ENCODE peak calls at places on chromosome 11, in seven cellular contexts. L, G, P, B, R, N and I are unnamed samples.

GRCh38 chr11:63404536-63404935 is 35.0 kb downstream of the SLC22A9 start:
- DNase-seq in L (no peak), G (no peak), P (no peak), B (no peak), R (no peak), N (no peak), I (no peak)

GRCh38 chr11:19306570-19306969 is 65.8 kb upstream of the E2F8 start:
- DNase-seq in L (no peak), G (no peak), P (no peak), B (no peak), R (no peak), N (no peak), I (no peak)

GRCh38 chr11:98099371-98099770 is 921.4 kb upstream of the CNTN5 start:
- DNase-seq in L (no peak), G (no peak), P (no peak), B (no peak), R (no peak), N (no peak), I (no peak)

GRCh38 chr11:91857194-91857593 is 367.4 kb upstream of the FAT3 start:
- DNase-seq in L (no peak), G (no peak), P (no peak), B (no peak), R (no peak), N (no peak), I (no peak)

GRCh38 chr11:78228467-78228866 is 39.7 kb downstream of the USP35 start:
- DNase-seq in L (no peak), G (peak; percentile 22), P (no peak), B (peak; percentile 51), R (peak; percentile 60), N (no peak), I (no peak)

GRCh38 chr11:72223615-72224586 is 666 bp upstream of the INPPL1 start:
- DNase-seq in L (peak; percentile 82), G (peak; percentile 85), P (no peak), B (no peak), R (peak; percentile 65), N (no peak), I (peak; percentile 88)

GRCh38 chr11:128299132-128299726 is 288.1 kb downstream of the ETS1 start:
- DNase-seq in L (no peak), G (no peak), P (no peak), B (peak; percentile 76), R (no peak), N (peak; percentile 20), I (no peak)

GRCh38 chr11:93519179-93519578 is 24.0 kb downstream of the SMCO4 start:
- DNase-seq in L (no peak), G (no peak), P (no peak), B (no peak), R (no peak), N (no peak), I (no peak)

GRCh38 chr11:2987881-2988280 is 4.2 kb downstream of the NAP1L4 start:
- DNase-seq in L (no peak), G (no peak), P (no peak), B (no peak), R (no peak), N (no peak), I (no peak)

GRCh38 chr11:78622666-78623065 is 48.0 kb upstream of the NARS2 start:
- DNase-seq in L (no peak), G (no peak), P (no peak), B (no peak), R (no peak), N (no peak), I (no peak)

GRCh38 chr11:63920126-63920869 is 3.3 kb upstream of the RCOR2 start:
- DNase-seq in L (peak; percentile 87), G (peak; percentile 89), P (no peak), B (no peak), R (no peak), N (no peak), I (peak; percentile 68)

GRCh38 chr11:131612576-131612975 is 242.2 kb downstream of the NTM start:
- DNase-seq in L (no peak), G (no peak), P (no peak), B (no peak), R (no peak), N (no peak), I (no peak)

GRCh38 chr11:93537767-93538261 is 5.4 kb downstream of the SMCO4 start:
- DNase-seq in L (peak; percentile 34), G (no peak), P (no peak), B (no peak), R (no peak), N (no peak), I (no peak)

GRCh38 chr11:88312665-88313064 is 24.9 kb downstream of the CTSC start:
- DNase-seq in L (no peak), G (no peak), P (no peak), B (no peak), R (no peak), N (no peak), I (no peak)

GRCh38 chr11:10696797-10697620 is 3.5 kb upstream of the IRAG1 start:
- DNase-seq in L (no peak), G (no peak), P (no peak), B (no peak), R (no peak), N (no peak), I (no peak)

GRCh38 chr11:117127164-117127563 is 16.9 kb upstream of the PAFAH1B2 start:
- DNase-seq in L (no peak), G (no peak), P (no peak), B (no peak), R (no peak), N (no peak), I (no peak)

GRCh38 chr11:108597736-108598355 is 4.3 kb upstream of the EXPH5 start:
- DNase-seq in L (no peak), G (no peak), P (no peak), B (no peak), R (no peak), N (no peak), I (no peak)

GRCh38 chr11:130548491-130548833 is 100.0 kb downstream of the ADAMTS15 start:
- DNase-seq in L (no peak), G (no peak), P (no peak), B (no peak), R (no peak), N (no peak), I (no peak)

DNA sequence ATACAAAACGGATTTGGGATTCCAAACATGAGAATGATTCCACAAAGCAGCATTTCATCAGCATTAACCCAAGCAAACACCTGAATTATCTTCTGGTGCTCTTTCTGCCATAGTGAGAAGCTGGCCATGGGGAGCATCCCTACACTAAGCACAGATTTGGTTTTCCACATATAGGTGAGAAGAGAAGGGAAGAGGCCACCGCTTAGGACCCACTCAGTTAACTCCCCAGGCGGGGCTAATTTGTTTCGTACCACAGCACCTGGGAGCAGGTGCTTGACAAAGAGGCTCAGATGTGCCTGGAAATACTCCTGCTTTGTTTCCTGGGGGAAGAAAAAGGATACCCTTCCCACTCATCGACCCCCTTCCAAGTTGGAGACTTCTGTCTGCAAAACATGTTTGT is 64.2 kb downstream of the RAB30 start:
- DNase-seq in L (no peak), G (no peak), P (no peak), B (no peak), R (no peak), N (no peak), I (no peak)
- H3K4me1 ChIP-seq in L (peaks cover 20% of the 10 kb centered on the region), G (peaks cover 17% of the 10 kb centered on the region), P (no peaks in the 10 kb centered on the region), B (peaks cover 26% of the 10 kb centered on the region), R (peaks cover 37% of the 10 kb centered on the region), N (peaks cover 59% of the 10 kb centered on the region), I (peaks cover 26% of the 10 kb centered on the region)

GRCh38 chr11:47171856-47172255 is 4.8 kb downstream of the ARFGAP2 start:
- DNase-seq in L (no peak), G (no peak), P (no peak), B (no peak), R (no peak), N (no peak), I (no peak)

GRCh38 chr11:47175746-47176327 is 842 bp downstream of the ARFGAP2 start:
- DNase-seq in L (no peak), G (no peak), P (no peak), B (no peak), R (no peak), N (no peak), I (no peak)

GRCh38 chr11:47166368-47166767 is 10.3 kb downstream of the ARFGAP2 start:
- DNase-seq in L (no peak), G (no peak), P (no peak), B (no peak), R (no peak), N (no peak), I (no peak)

GRCh38 chr11:47172740-47173139 is 3.9 kb downstream of the ARFGAP2 start:
- DNase-seq in L (no peak), G (no peak), P (no peak), B (no peak), R (no peak), N (no peak), I (no peak)

GRCh38 chr11:47171057-47171838 is 5.4 kb downstream of the ARFGAP2 start:
- DNase-seq in L (no peak), G (no peak), P (no peak), B (no peak), R (no peak), N (no peak), I (no peak)
- H3K27ac ChIP-seq in L (no peak overlapping the region), G (no peak overlapping the region), P (no peak overlapping the region), B (no peak overlapping the region), R (no peak overlapping the region), N (no peak overlapping the region), I (no peak overlapping the region)

GRCh38 chr11:34363363-34364084 is 5.7 kb upstream of the ABTB2 start:
- DNase-seq in L (no peak), G (no peak), P (no peak), B (no peak), R (no peak), N (no peak), I (no peak)
- TF ChIP-seq EP300 in L (no peak), G (no peak), P (no peak), B (no peak), R (no peak), N (no peak), I (no peak)

DNA sequence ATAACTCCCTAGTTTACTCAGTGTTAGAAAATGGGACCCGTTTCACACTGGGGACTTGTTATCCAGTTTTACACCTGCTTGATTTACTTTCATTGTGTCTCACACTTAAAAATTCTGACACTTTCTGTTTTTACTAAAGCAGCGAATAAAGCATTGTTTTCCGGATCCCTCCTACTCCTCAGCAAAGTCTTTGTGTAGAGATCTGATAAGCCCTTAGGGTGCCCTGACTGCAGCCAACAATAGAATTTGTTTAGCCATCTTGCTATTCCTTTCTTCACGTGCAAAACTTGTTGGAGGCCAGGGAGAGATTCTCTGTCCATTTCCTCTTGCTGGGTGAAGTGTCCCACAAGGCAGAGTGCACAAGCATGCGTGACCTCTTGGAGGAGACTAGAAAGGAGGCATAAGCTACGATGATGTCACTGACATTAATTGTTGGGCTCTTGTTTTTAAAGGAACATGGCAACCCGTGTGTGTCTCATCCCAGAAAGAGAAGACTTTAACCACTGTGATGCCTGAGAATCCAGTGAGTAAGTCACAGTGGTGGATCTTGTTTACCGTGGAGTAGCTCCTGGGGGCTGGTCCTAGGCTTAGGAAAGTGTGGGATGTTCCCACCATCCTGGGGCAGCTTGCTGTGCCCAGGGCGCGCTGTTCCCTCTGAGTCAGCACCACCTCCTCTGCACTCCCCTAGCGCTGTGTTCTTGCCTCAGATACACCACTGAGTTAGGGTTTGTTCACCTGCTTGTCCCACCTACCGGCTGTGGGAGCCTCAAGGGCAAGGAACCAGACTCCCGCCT is 27.7 kb downstream of the MICAL2 start:
- DNase-seq in L (no peak), G (peak; percentile 12), P (no peak), B (no peak), R (peak; percentile 47), N (no peak), I (no peak)
- H3K4me1 ChIP-seq in L (peaks cover 44% of the 10 kb centered on the region), G (peaks cover 98% of the 10 kb centered on the region), P (no peaks in the 10 kb centered on the region), B (no peaks in the 10 kb centered on the region), R (peaks cover 30% of the 10 kb centered on the region), N (peaks cover 62% of the 10 kb centered on the region), I (peaks cover 20% of the 10 kb centered on the region)